ENCODE peak calls at places on chromosomes 7 and 10, in six cellular contexts. A is activated CD4-positive, alpha-beta T cell treated with anti-CD3 and anti-CD28 coated beads, Interleukin-2, amount 50 U/mL, for 48 hours; C is stimulated activated CD4-positive, alpha-beta T cell treated with anti-CD3 and anti-CD28 coated beads, TNF-alpha, amount 100 ng/mL, for 24 hours; O is WERI-Rb-1; G is CD8-positive, alpha-beta memory T cell; D is Calu3. V is an unnamed sample.

GRCh38 chr10:92074126-92074887 is 150.7 kb downstream of the BTAF1 start:
- DNase-seq in C (no peak), A (no peak), O (no peak), D (no peak), G (no peak), V (no peak)

GRCh38 chr10:3239920-3240909 is 67.6 kb upstream of the PITRM1 start:
- DNase-seq in G (no peak), D (no peak), O (no peak), A (no peak), C (no peak), V (no peak)

GRCh38 chr7:25636871-25637283 is 408.6 kb upstream of the NPVF start:
- DNase-seq in D (no peak), O (no peak), A (no peak), G (no peak), C (no peak), V (no peak)

GRCh38 chr10:29998142-29998808 is 61.1 kb downstream of the JCAD start:
- DNase-seq in O (peak), A (peak), D (peak), C (peak), G (peak), V (peak)

GRCh38 chr7:17599733-17600685 is 301.6 kb downstream of the AHR start:
- DNase-seq in G (no peak), A (no peak), O (no peak), C (no peak), D (peak), V (peak)

GRCh38 chr7:66138994-66139752 is 24.5 kb downstream of the CRCP start:
- DNase-seq in A (no peak), C (no peak), G (no peak), D (no peak), O (no peak), V (no peak)

GRCh38 chr7:35405461-35405860 is 151.6 kb upstream of the TBX20 start:
- DNase-seq in A (no peak), C (no peak), D (no peak), G (no peak), O (no peak), V (no peak)

GRCh38 chr10:101761226-101761625 is 14.7 kb downstream of the FGF8 start:
- DNase-seq in G (no peak), C (no peak), A (no peak), D (no peak), O (no peak), V (no peak)

GRCh38 chr7:152106990-152107389 is 81.5 kb downstream of the GALNT11 start:
- DNase-seq in G (no peak), A (no peak), D (no peak), O (no peak), C (no peak), V (no peak)

GRCh38 chr10:11533328-11533781 is 78.1 kb downstream of the USP6NL start:
- DNase-seq in G (no peak), D (peak), O (no peak), A (no peak), C (no peak), V (no peak)

GRCh38 chr10:76149602-76150138 is 718.2 kb downstream of the LRMDA start:
- DNase-seq in A (no peak), D (no peak), G (no peak), O (peak), C (no peak), V (no peak)

GRCh38 chr7:143901360-143901709 is 641 bp downstream of the TCAF1 start:
- DNase-seq in C (no peak), O (no peak), D (no peak), A (no peak), G (no peak), V (no peak)

GRCh38 chr7:121428857-121429489 is 32.9 kb upstream of the FAM3C start:
- DNase-seq in A (no peak), C (no peak), D (no peak), O (no peak), G (no peak), V (no peak)

GRCh38 chr7:11212816-11213215 is 239.1 kb downstream of the PHF14 start:
- DNase-seq in O (no peak), A (no peak), D (no peak), G (no peak), C (no peak), V (no peak)

GRCh38 chr10:81414038-81414437 is 461.0 kb upstream of the NRG3 start:
- DNase-seq in A (no peak), G (no peak), D (peak), O (peak), C (no peak), V (no peak)

GRCh38 chr7:110977127-110977776 is 113.7 kb upstream of the LRRN3 start:
- DNase-seq in G (peak), O (no peak), D (no peak), C (no peak), A (no peak), V (no peak)

GRCh38 chr7:142579946-142580345 is 169.3 kb upstream of the PRSS1 start:
- DNase-seq in O (no peak), G (no peak), C (no peak), A (no peak), D (no peak), V (no peak)

GRCh38 chr7:155206286-155207020 is 91.2 kb upstream of the INSIG1 start:
- DNase-seq in A (peak), G (no peak), C (peak), O (no peak), D (no peak), V (no peak)

GRCh38 chr10:122492955-122493597 is 31.7 kb downstream of the HTRA1 start:
- DNase-seq in G (no peak), A (no peak), O (no peak), C (no peak), D (no peak), V (no peak)

GRCh38 chr7:38310601-38311057 is 37.2 kb upstream of the TARP start:
- DNase-seq in D (no peak), C (no peak), G (no peak), O (no peak), A (no peak), V (no peak)

GRCh38 chr7:80604436-80604835 is 34.0 kb upstream of the CD36 start:
- DNase-seq in C (no peak), A (no peak), O (no peak), D (no peak), G (no peak), V (no peak)

GRCh38 chr7:140640727-140641531 is at the start of gene DENND2A:
- DNase-seq in O (peak), A (no peak), C (no peak), D (no peak), G (no peak), V (no peak)

GRCh38 chr7:130907439-130907838 is 173.4 kb upstream of the KLF14 start:
- DNase-seq in C (no peak), D (no peak), O (no peak), G (no peak), A (no peak), V (no peak)

GRCh38 chr7:22154130-22154529 is 202.8 kb downstream of the RAPGEF5 start:
- DNase-seq in D (no peak), G (no peak), A (no peak), O (no peak), C (no peak), V (no peak)

GRCh38 chr7:157793973-157794763 is 457.4 kb downstream of the DNAJB6 start:
- DNase-seq in G (no peak), C (no peak), D (no peak), A (no peak), O (no peak), V (no peak)

GRCh38 chr10:17216217-17216900 is 11.7 kb upstream of the VIM start:
- DNase-seq in A (no peak), O (no peak), D (peak), C (no peak), G (no peak), V (peak)

GRCh38 chr7:72709909-72710308 is 118.1 kb downstream of the TYW1B start:
- DNase-seq in D (no peak), O (no peak), C (no peak), G (no peak), A (no peak), V (no peak)

GRCh38 chr7:134669845-134670373 is 23.3 kb downstream of the BPGM start:
- DNase-seq in D (peak), C (peak), A (peak), G (peak), O (no peak), V (peak)